ENCODE peak calls at places on chromosomes 13 and 19, in seven cellular contexts. One of them, this sample, is unnamed.

GRCh38 chr19:2497186-2497585 is 21.3 kb downstream of the GADD45B start:
- DNase-seq in NCI-H510A treated with DMSO at 0.1 percent for 48 hours: no peak
- DNase-seq in Calu3: no peak
- DNase-seq in stimulated activated CD4-positive, alpha-beta T cell treated with anti-CD3 and anti-CD28 coated beads, Interleukin-12 subunit alpha, Interleukin-12 subunit beta, amount 100 ng/mL, for 24 hours: no peak
- DNase-seq in fibroblast of pulmonary artery: no peak
- DNase-seq in nephron progenitor cell: no peak
- DNase-seq in foreskin fibroblast: peak
- DNase-seq in this sample: no peak

GRCh38 chr13:109385161-109385560 is 401.2 kb downstream of the IRS2 start:
- DNase-seq in stimulated activated CD4-positive, alpha-beta T cell treated with anti-CD3 and anti-CD28 coated beads, Interleukin-12 subunit alpha, Interleukin-12 subunit beta, amount 100 ng/mL, for 24 hours: no peak
- DNase-seq in Calu3: no peak
- DNase-seq in foreskin fibroblast: peak
- DNase-seq in nephron progenitor cell: no peak
- DNase-seq in NCI-H510A treated with DMSO at 0.1 percent for 48 hours: no peak
- DNase-seq in fibroblast of pulmonary artery: peak
- DNase-seq in this sample: no peak

GRCh38 chr19:2291185-2291751 is 9.3 kb upstream of the PEAK3 start:
- DNase-seq in stimulated activated CD4-positive, alpha-beta T cell treated with anti-CD3 and anti-CD28 coated beads, Interleukin-12 subunit alpha, Interleukin-12 subunit beta, amount 100 ng/mL, for 24 hours: no peak
- DNase-seq in fibroblast of pulmonary artery: no peak
- DNase-seq in nephron progenitor cell: peak
- DNase-seq in foreskin fibroblast: peak
- DNase-seq in Calu3: peak
- DNase-seq in NCI-H510A treated with DMSO at 0.1 percent for 48 hours: no peak
- DNase-seq in this sample: no peak

GRCh38 chr13:50511877-50512332 is 331.6 kb downstream of the DLEU7 start:
- DNase-seq in fibroblast of pulmonary artery: no peak
- DNase-seq in stimulated activated CD4-positive, alpha-beta T cell treated with anti-CD3 and anti-CD28 coated beads, Interleukin-12 subunit alpha, Interleukin-12 subunit beta, amount 100 ng/mL, for 24 hours: no peak
- DNase-seq in Calu3: no peak
- DNase-seq in foreskin fibroblast: no peak
- DNase-seq in NCI-H510A treated with DMSO at 0.1 percent for 48 hours: no peak
- DNase-seq in nephron progenitor cell: no peak
- DNase-seq in this sample: no peak

GRCh38 chr19:46081928-46082727 is 41.3 kb upstream of the IGFL4 start:
- DNase-seq in Calu3: peak
- DNase-seq in stimulated activated CD4-positive, alpha-beta T cell treated with anti-CD3 and anti-CD28 coated beads, Interleukin-12 subunit alpha, Interleukin-12 subunit beta, amount 100 ng/mL, for 24 hours: no peak
- DNase-seq in fibroblast of pulmonary artery: peak
- DNase-seq in foreskin fibroblast: peak
- DNase-seq in nephron progenitor cell: peak
- DNase-seq in NCI-H510A treated with DMSO at 0.1 percent for 48 hours: peak
- DNase-seq in this sample: peak

GRCh38 chr19:37695144-37695899 is 24.2 kb downstream of the ZNF607 start:
- DNase-seq in fibroblast of pulmonary artery: no peak
- DNase-seq in foreskin fibroblast: no peak
- DNase-seq in NCI-H510A treated with DMSO at 0.1 percent for 48 hours: no peak
- DNase-seq in nephron progenitor cell: no peak
- DNase-seq in Calu3: no peak
- DNase-seq in stimulated activated CD4-positive, alpha-beta T cell treated with anti-CD3 and anti-CD28 coated beads, Interleukin-12 subunit alpha, Interleukin-12 subunit beta, amount 100 ng/mL, for 24 hours: no peak
- DNase-seq in this sample: no peak

GRCh38 chr13:38366954-38367645 is 17.4 kb downstream of the UFM1 start:
- DNase-seq in fibroblast of pulmonary artery: peak
- DNase-seq in nephron progenitor cell: no peak
- DNase-seq in NCI-H510A treated with DMSO at 0.1 percent for 48 hours: no peak
- DNase-seq in stimulated activated CD4-positive, alpha-beta T cell treated with anti-CD3 and anti-CD28 coated beads, Interleukin-12 subunit alpha, Interleukin-12 subunit beta, amount 100 ng/mL, for 24 hours: no peak
- DNase-seq in Calu3: no peak
- DNase-seq in foreskin fibroblast: peak
- DNase-seq in this sample: no peak

GRCh38 chr13:98632971-98633370 is 56.1 kb upstream of the STK24 start:
- DNase-seq in NCI-H510A treated with DMSO at 0.1 percent for 48 hours: no peak
- DNase-seq in fibroblast of pulmonary artery: no peak
- DNase-seq in foreskin fibroblast: peak
- DNase-seq in nephron progenitor cell: no peak
- DNase-seq in stimulated activated CD4-positive, alpha-beta T cell treated with anti-CD3 and anti-CD28 coated beads, Interleukin-12 subunit alpha, Interleukin-12 subunit beta, amount 100 ng/mL, for 24 hours: no peak
- DNase-seq in Calu3: no peak
- DNase-seq in this sample: no peak

GRCh38 chr19:46980756-46981155 is 38.9 kb upstream of the NPAS1 start:
- DNase-seq in fibroblast of pulmonary artery: no peak
- DNase-seq in foreskin fibroblast: no peak
- DNase-seq in stimulated activated CD4-positive, alpha-beta T cell treated with anti-CD3 and anti-CD28 coated beads, Interleukin-12 subunit alpha, Interleukin-12 subunit beta, amount 100 ng/mL, for 24 hours: no peak
- DNase-seq in NCI-H510A treated with DMSO at 0.1 percent for 48 hours: no peak
- DNase-seq in nephron progenitor cell: no peak
- DNase-seq in Calu3: no peak
- DNase-seq in this sample: no peak

GRCh38 chr19:30095171-30095570 is 153.1 kb downstream of the URI1 start:
- DNase-seq in nephron progenitor cell: no peak
- DNase-seq in fibroblast of pulmonary artery: no peak
- DNase-seq in NCI-H510A treated with DMSO at 0.1 percent for 48 hours: no peak
- DNase-seq in Calu3: no peak
- DNase-seq in foreskin fibroblast: no peak
- DNase-seq in stimulated activated CD4-positive, alpha-beta T cell treated with anti-CD3 and anti-CD28 coated beads, Interleukin-12 subunit alpha, Interleukin-12 subunit beta, amount 100 ng/mL, for 24 hours: no peak
- DNase-seq in this sample: no peak

GRCh38 chr19:19493841-19494546 is 21.4 kb downstream of the TSSK6 start:
- DNase-seq in fibroblast of pulmonary artery: no peak
- DNase-seq in foreskin fibroblast: no peak
- DNase-seq in Calu3: no peak
- DNase-seq in NCI-H510A treated with DMSO at 0.1 percent for 48 hours: no peak
- DNase-seq in stimulated activated CD4-positive, alpha-beta T cell treated with anti-CD3 and anti-CD28 coated beads, Interleukin-12 subunit alpha, Interleukin-12 subunit beta, amount 100 ng/mL, for 24 hours: no peak
- DNase-seq in nephron progenitor cell: no peak
- DNase-seq in this sample: no peak

GRCh38 chr13:18965347-18965855 is 216.2 kb downstream of the TUBA3C start:
- DNase-seq in stimulated activated CD4-positive, alpha-beta T cell treated with anti-CD3 and anti-CD28 coated beads, Interleukin-12 subunit alpha, Interleukin-12 subunit beta, amount 100 ng/mL, for 24 hours: no peak
- DNase-seq in fibroblast of pulmonary artery: no peak
- DNase-seq in nephron progenitor cell: no peak
- DNase-seq in foreskin fibroblast: no peak
- DNase-seq in NCI-H510A treated with DMSO at 0.1 percent for 48 hours: no peak
- DNase-seq in Calu3: no peak
- DNase-seq in this sample: no peak

GRCh38 chr19:21362291-21362690 is 3.5 kb downstream of the ZNF738 start:
- DNase-seq in Calu3: no peak
- DNase-seq in stimulated activated CD4-positive, alpha-beta T cell treated with anti-CD3 and anti-CD28 coated beads, Interleukin-12 subunit alpha, Interleukin-12 subunit beta, amount 100 ng/mL, for 24 hours: no peak
- DNase-seq in foreskin fibroblast: no peak
- DNase-seq in NCI-H510A treated with DMSO at 0.1 percent for 48 hours: no peak
- DNase-seq in fibroblast of pulmonary artery: no peak
- DNase-seq in nephron progenitor cell: no peak
- DNase-seq in this sample: no peak

GRCh38 chr13:112990783-112991182 is 21.8 kb downstream of the MCF2L start:
- DNase-seq in Calu3: peak
- DNase-seq in nephron progenitor cell: no peak
- DNase-seq in fibroblast of pulmonary artery: no peak
- DNase-seq in foreskin fibroblast: no peak
- DNase-seq in stimulated activated CD4-positive, alpha-beta T cell treated with anti-CD3 and anti-CD28 coated beads, Interleukin-12 subunit alpha, Interleukin-12 subunit beta, amount 100 ng/mL, for 24 hours: no peak
- DNase-seq in NCI-H510A treated with DMSO at 0.1 percent for 48 hours: peak
- DNase-seq in this sample: no peak

GRCh38 chr13:102648046-102648445 is 46.8 kb downstream of the METTL21C start:
- DNase-seq in NCI-H510A treated with DMSO at 0.1 percent for 48 hours: no peak
- DNase-seq in nephron progenitor cell: no peak
- DNase-seq in foreskin fibroblast: no peak
- DNase-seq in Calu3: no peak
- DNase-seq in stimulated activated CD4-positive, alpha-beta T cell treated with anti-CD3 and anti-CD28 coated beads, Interleukin-12 subunit alpha, Interleukin-12 subunit beta, amount 100 ng/mL, for 24 hours: no peak
- DNase-seq in fibroblast of pulmonary artery: no peak
- DNase-seq in this sample: no peak

GRCh38 chr13:85497652-85498051 is 301.6 kb downstream of the SLITRK6 start:
- DNase-seq in fibroblast of pulmonary artery: peak
- DNase-seq in foreskin fibroblast: peak
- DNase-seq in NCI-H510A treated with DMSO at 0.1 percent for 48 hours: no peak
- DNase-seq in Calu3: peak
- DNase-seq in stimulated activated CD4-positive, alpha-beta T cell treated with anti-CD3 and anti-CD28 coated beads, Interleukin-12 subunit alpha, Interleukin-12 subunit beta, amount 100 ng/mL, for 24 hours: no peak
- DNase-seq in nephron progenitor cell: no peak
- DNase-seq in this sample: peak

GRCh38 chr13:77563110-77563509 is 27.6 kb downstream of the SCEL start:
- DNase-seq in foreskin fibroblast: peak
- DNase-seq in nephron progenitor cell: no peak
- DNase-seq in Calu3: no peak
- DNase-seq in NCI-H510A treated with DMSO at 0.1 percent for 48 hours: no peak
- DNase-seq in stimulated activated CD4-positive, alpha-beta T cell treated with anti-CD3 and anti-CD28 coated beads, Interleukin-12 subunit alpha, Interleukin-12 subunit beta, amount 100 ng/mL, for 24 hours: no peak
- DNase-seq in fibroblast of pulmonary artery: peak
- DNase-seq in this sample: no peak

GRCh38 chr19:6459356-6460098 is at the start of gene SLC25A23:
- DNase-seq in Calu3: peak
- DNase-seq in fibroblast of pulmonary artery: peak
- DNase-seq in foreskin fibroblast: peak
- DNase-seq in stimulated activated CD4-positive, alpha-beta T cell treated with anti-CD3 and anti-CD28 coated beads, Interleukin-12 subunit alpha, Interleukin-12 subunit beta, amount 100 ng/mL, for 24 hours: peak
- DNase-seq in nephron progenitor cell: peak
- DNase-seq in NCI-H510A treated with DMSO at 0.1 percent for 48 hours: peak
- DNase-seq in this sample: peak